ENCODE peak calls at places on chromosomes 4 and X, in four cellular contexts. T is amniotic epithelial cell, U is HuH-7.5, I is NCI-H1092 treated with DMSO at 0.1 percent for 48 hours. V is an unnamed sample.

GRCh38 chr4:168514249-168514852 is 17.5 kb downstream of the PALLD start:
- DNase-seq in T (peak), U (no peak), I (peak), V (no peak)

GRCh38 chrX:139766545-139766983 is 58.6 kb upstream of the MCF2 start:
- DNase-seq in T (no peak), U (no peak), I (no peak), V (no peak)

GRCh38 chr4:56197387-56197786 is 189.9 kb downstream of the AASDH start:
- DNase-seq in T (peak), U (no peak), I (no peak), V (no peak)

GRCh38 chr4:8554555-8555100 is 25.6 kb upstream of the GPR78 start:
- DNase-seq in T (no peak), U (no peak), I (no peak), V (no peak)

GRCh38 chr4:17511950-17512795 is at the start of gene QDPR:
- DNase-seq in T (peak), U (peak), I (peak), V (peak)

GRCh38 chr4:40621229-40621591 is 8.5 kb downstream of the RBM47 start:
- DNase-seq in T (no peak), U (no peak), I (peak), V (no peak)

GRCh38 chrX:20951016-20951795 is 423.0 kb upstream of the CNKSR2 start:
- DNase-seq in T (no peak), U (no peak), I (no peak), V (no peak)

GRCh38 chr4:8079031-8079885 is 79.4 kb downstream of the ABLIM2 start:
- DNase-seq in T (peak), U (no peak), I (no peak), V (no peak)

GRCh38 chr4:38275331-38275821 is 315.2 kb downstream of the PTTG2 start:
- DNase-seq in T (no peak), U (no peak), I (no peak), V (no peak)

GRCh38 chr4:113347245-113347644 is 297.8 kb downstream of the ANK2 start:
- DNase-seq in T (no peak), U (no peak), I (no peak), V (no peak)

GRCh38 chr4:54547299-54548097 is 110.3 kb upstream of the KIT start:
- DNase-seq in T (no peak), U (no peak), I (peak), V (no peak)

GRCh38 chrX:135893294-135893817 is at the start of the genes CT45A10 and SAGE1:
- DNase-seq in T (no peak), U (no peak), I (no peak), V (no peak)

GRCh38 chr4:48022192-48022799 is 5.7 kb downstream of the NIPAL1 start:
- DNase-seq in T (peak), U (no peak), I (no peak), V (no peak)